ENCODE peak calls at places on chromosomes 1 and 21, in five cellular contexts. T is astrocyte of the cerebellum, E is retina, I is lower lobe of right lung, U is Karpas-422. Q is an unnamed sample.

GRCh38 chr1:172781513-172782140 is 122.7 kb downstream of the FASLG start:
- DNase-seq in T (no peak), E (no peak), I (no peak), U (peak), Q (no peak)

GRCh38 chr1:46364612-46365011 is 24.0 kb downstream of the NSUN4 start:
- DNase-seq in T (no peak), E (no peak), I (no peak), U (no peak), Q (no peak)

GRCh38 chr1:162019436-162019835 is 4.2 kb downstream of the OLFML2B start:
- DNase-seq in T (no peak), E (no peak), I (no peak), U (no peak), Q (no peak)

GRCh38 chr1:55131801-55132200 is 83.4 kb downstream of the USP24 start:
- DNase-seq in T (peak), E (no peak), I (no peak), U (no peak), Q (no peak)

GRCh38 chr21:37792046-37792445 is 124.2 kb downstream of the KCNJ6 start:
- DNase-seq in T (peak), E (no peak), I (no peak), U (no peak), Q (no peak)

GRCh38 chr1:147895123-147895522 is 7.5 kb upstream of the GJA8 start:
- DNase-seq in T (no peak), E (no peak), I (no peak), U (no peak), Q (no peak)

GRCh38 chr21:32653326-32653901 is 41.2 kb upstream of the CFAP298 start:
- DNase-seq in T (peak), E (peak), I (no peak), U (peak), Q (no peak)

GRCh38 chr1:234578735-234579134 is 31.2 kb downstream of the IRF2BP2 start:
- DNase-seq in T (no peak), E (no peak), I (no peak), U (no peak), Q (no peak)

GRCh38 chr1:176338897-176339296 is 124.1 kb upstream of the PAPPA2 start:
- DNase-seq in T (no peak), E (no peak), I (no peak), U (no peak), Q (no peak)

GRCh38 chr1:236523704-236524141 is at the start of gene LGALS8:
- DNase-seq in T (peak), E (peak), I (peak), U (peak), Q (peak)

GRCh38 chr1:66436378-66437135 is 97.4 kb upstream of the SGIP1 start:
- DNase-seq in T (peak), E (no peak), I (no peak), U (peak), Q (no peak)

GRCh38 chr1:234433563-234434285 is 45.3 kb downstream of the TARBP1 start:
- DNase-seq in T (no peak), E (no peak), I (no peak), U (no peak), Q (no peak)

GRCh38 chr1:31707711-31708110 is 3.9 kb upstream of the COL16A1 start:
- DNase-seq in T (no peak), E (no peak), I (no peak), U (peak), Q (no peak)

GRCh38 chr1:35715568-35716002 is 3.1 kb downstream of the C1orf216 start:
- DNase-seq in T (peak), E (peak), I (peak), U (peak), Q (peak)

GRCh38 chr1:109490029-109490933 is 3.6 kb upstream of the CYB561D1 start:
- DNase-seq in T (peak), E (peak), I (no peak), U (peak), Q (peak)

GRCh38 chr1:221716713-221717490 is 25.0 kb downstream of the DUSP10 start:
- DNase-seq in T (no peak), E (no peak), I (no peak), U (no peak), Q (no peak)

GRCh38 chr21:44887126-44887806 is 13.8 kb upstream of the PTTG1IP start:
- DNase-seq in T (no peak), E (no peak), I (no peak), U (no peak), Q (peak)

GRCh38 chr1:223208164-223209075 is 65.4 kb upstream of the TLR5 start:
- DNase-seq in T (peak), E (no peak), I (no peak), U (no peak), Q (no peak)

GRCh38 chr21:36235058-36235582 is 78.5 kb downstream of the DOP1B start:
- DNase-seq in T (no peak), E (no peak), I (no peak), U (no peak), Q (no peak)

GRCh38 chr1:2443285-2444137 is 31.1 kb upstream of the PEX10 start:
- DNase-seq in T (no peak), E (peak), I (no peak), U (no peak), Q (peak)

GRCh38 chr1:32361674-32362473 is 411 bp downstream of the FAM229A start:
- DNase-seq in T (no peak), E (peak), I (peak), U (no peak), Q (peak)

GRCh38 chr1:245800901-245801605 is 646.3 kb downstream of the KIF26B start:
- DNase-seq in T (peak), E (no peak), I (no peak), U (no peak), Q (no peak)

GRCh38 chr1:228098323-228098931 is 4.7 kb downstream of the C1orf35 start:
- DNase-seq in T (no peak), E (no peak), I (no peak), U (peak), Q (no peak)

GRCh38 chr1:209911746-209912145 is 26.3 kb upstream of the SYT14 start:
- DNase-seq in T (no peak), E (no peak), I (no peak), U (no peak), Q (no peak)

GRCh38 chr21:46581780-46582307 is 23.0 kb downstream of the S100B start:
- DNase-seq in T (no peak), E (no peak), I (no peak), U (no peak), Q (no peak)

GRCh38 chr1:27382950-27383627 is at the start of gene CD164L2:
- DNase-seq in T (no peak), E (no peak), I (peak), U (no peak), Q (peak)

GRCh38 chr21:33042812-33043211 is 17.1 kb downstream of the OLIG2 start:
- DNase-seq in T (peak), E (no peak), I (no peak), U (no peak), Q (no peak)

GRCh38 chr1:161201828-161202712 is at the start of gene NDUFS2:
- DNase-seq in T (peak), E (peak), I (peak), U (peak), Q (peak)

GRCh38 chr1:62424412-62424811 is 12.4 kb upstream of the USP1 start:
- DNase-seq in T (no peak), E (no peak), I (no peak), U (no peak), Q (no peak)

GRCh38 chr1:192905049-192905448 is 96.2 kb downstream of the RGS2 start:
- DNase-seq in T (no peak), E (no peak), I (no peak), U (no peak), Q (no peak)

GRCh38 chr1:90707363-90707710 is 9.8 kb downstream of the BARHL2 start:
- DNase-seq in T (peak), E (peak), I (peak), U (no peak), Q (peak)

GRCh38 chr1:15900662-15901279 is 53.3 kb downstream of the SPEN start:
- DNase-seq in T (no peak), E (no peak), I (no peak), U (no peak), Q (no peak)

GRCh38 chr1:7679873-7680790 is 91.0 kb upstream of the VAMP3 start:
- DNase-seq in T (no peak), E (peak), I (peak), U (no peak), Q (peak)

GRCh38 chr1:178161516-178161915 is 67.6 kb downstream of the RASAL2 start:
- DNase-seq in T (no peak), E (no peak), I (no peak), U (no peak), Q (no peak)

GRCh38 chr1:22540311-22540710 is 23.0 kb upstream of the EPHA8 start:
- DNase-seq in T (no peak), E (no peak), I (no peak), U (no peak), Q (no peak)

GRCh38 chr1:246569248-246570238 is 3.3 kb downstream of the CNST start:
- DNase-seq in T (no peak), E (no peak), I (no peak), U (no peak), Q (no peak)

Q was measured in glutamatergic neuron.